ENCODE peak calls at places on chromosome 14, in eight cellular contexts. J, X, N, T, L, Y, D and M are unnamed samples.

GRCh38 chr14:103118663-103119404 is 4.4 kb upstream of the TNFAIP2 start:
- DNase-seq in N (peak), Y (peak), X (no peak), L (no peak), T (no peak), J (no peak), D (no peak), M (peak)

GRCh38 chr14:32201196-32201815 is 539 bp upstream of the RNU6-7 start:
- DNase-seq in J (peak), X (peak), D (peak), N (peak), Y (peak), L (peak), T (no peak), M (peak)

GRCh38 chr14:104968153-104968527 is 10.0 kb downstream of the AHNAK2 start:
- DNase-seq in Y (peak), J (peak), T (no peak), L (no peak), X (peak), D (no peak), N (peak), M (peak)

GRCh38 chr14:105257464-105257863 is 9.1 kb downstream of the BTBD6 start:
- DNase-seq in X (no peak), D (no peak), L (no peak), Y (no peak), N (no peak), T (no peak), J (no peak), M (no peak)

GRCh38 chr14:51823706-51824105 is 36.7 kb upstream of the GNG2 start:
- DNase-seq in D (no peak), Y (no peak), N (no peak), L (no peak), J (no peak), X (no peak), T (no peak), M (no peak)

GRCh38 chr14:78202976-78203375 is 32.8 kb downstream of the NRXN3 start:
- DNase-seq in X (no peak), N (no peak), T (no peak), Y (no peak), J (no peak), L (no peak), D (no peak), M (no peak)

GRCh38 chr14:101457936-101458535 is 103.3 kb upstream of the DIO3 start:
- DNase-seq in N (no peak), D (no peak), T (no peak), X (no peak), L (no peak), J (peak), Y (no peak), M (peak)

GRCh38 chr14:70585221-70585620 is 15.2 kb downstream of the MED6 start:
- DNase-seq in X (no peak), N (no peak), J (peak), Y (no peak), D (no peak), L (no peak), T (no peak), M (no peak)

GRCh38 chr14:57848786-57849185 is 17.1 kb downstream of the SLC35F4 start:
- DNase-seq in X (no peak), Y (no peak), T (no peak), D (no peak), N (no peak), J (no peak), L (no peak), M (no peak)

GRCh38 chr14:96762650-96763049 is 34.5 kb upstream of the VRK1 start:
- DNase-seq in J (peak), L (peak), D (peak), T (peak), Y (peak), N (no peak), X (no peak), M (no peak)

GRCh38 chr14:55889124-55889523 is 229.1 kb upstream of the PELI2 start:
- DNase-seq in L (no peak), Y (no peak), N (peak), T (no peak), D (no peak), X (peak), J (no peak), M (no peak)

GRCh38 chr14:99971929-99972747 is 93.1 kb upstream of the EVL start:
- DNase-seq in N (no peak), L (no peak), X (no peak), T (no peak), Y (peak), J (peak), D (no peak), M (peak)

GRCh38 chr14:94746131-94746530 is 23.8 kb downstream of the GSC start:
- DNase-seq in T (no peak), Y (no peak), J (peak), X (no peak), N (no peak), L (no peak), D (no peak), M (no peak)

GRCh38 chr14:54767450-54767849 is 135.2 kb downstream of the GCH1 start:
- DNase-seq in J (no peak), T (no peak), N (no peak), Y (no peak), L (no peak), D (no peak), X (no peak), M (peak)

GRCh38 chr14:64265222-64265621 is 28.9 kb downstream of the ESR2 start:
- DNase-seq in N (no peak), X (no peak), L (no peak), Y (no peak), T (no peak), D (no peak), J (no peak), M (no peak)

GRCh38 chr14:90513151-90514014 is 116.6 kb downstream of the CALM1 start:
- DNase-seq in N (peak), X (peak), L (no peak), J (peak), T (no peak), D (no peak), Y (no peak), M (no peak)

GRCh38 chr14:76546426-76547221 is 170.7 kb downstream of the ESRRB start:
- DNase-seq in D (no peak), T (peak), N (no peak), L (peak), X (no peak), J (peak), Y (peak), M (no peak)

GRCh38 chr14:82855912-82856381 is 1322.3 kb upstream of the SEL1L start:
- DNase-seq in T (no peak), Y (no peak), N (no peak), X (peak), L (no peak), D (no peak), J (peak), M (no peak)

GRCh38 chr14:87351007-87351406 is 642.0 kb downstream of the GALC start:
- DNase-seq in X (no peak), N (no peak), D (no peak), L (no peak), Y (no peak), J (peak), T (no peak), M (no peak)

GRCh38 chr14:104158827-104159798 is 20.7 kb downstream of the KIF26A start:
- DNase-seq in X (no peak), L (no peak), J (no peak), D (no peak), Y (peak), N (peak), T (no peak), M (no peak)

GRCh38 chr14:96162265-96162664 is 42.4 kb upstream of the BDKRB2 start:
- DNase-seq in T (no peak), X (no peak), N (peak), D (no peak), Y (no peak), J (no peak), L (no peak), M (no peak)

GRCh38 chr14:69464829-69465228 is 19.7 kb upstream of the PLEKHD1 start:
- DNase-seq in T (no peak), L (no peak), D (no peak), J (no peak), Y (no peak), X (no peak), N (no peak), M (no peak)

GRCh38 chr14:104341532-104342434 is 203.4 kb downstream of the KIF26A start:
- DNase-seq in J (peak), T (peak), N (peak), Y (peak), D (peak), X (no peak), L (no peak), M (peak)

GRCh38 chr14:29421156-29421728 is 506.4 kb downstream of the PRKD1 start:
- DNase-seq in Y (no peak), J (peak), T (no peak), N (no peak), L (no peak), X (no peak), D (no peak), M (no peak)

GRCh38 chr14:105863296-105864108 is 337.1 kb downstream of the TMEM121 start:
- DNase-seq in L (no peak), X (no peak), J (no peak), N (peak), T (no peak), Y (no peak), D (no peak), M (peak)

GRCh38 chr14:76647699-76648298 is 113.5 kb upstream of the VASH1 start:
- DNase-seq in T (peak), J (peak), Y (peak), X (peak), N (no peak), D (no peak), L (peak), M (no peak)

GRCh38 chr14:92663049-92663448 is 85.4 kb downstream of the LGMN start:
- DNase-seq in N (no peak), J (no peak), X (no peak), Y (no peak), D (no peak), T (no peak), L (no peak), M (no peak)

GRCh38 chr14:92658160-92658559 is 90.3 kb downstream of the LGMN start:
- DNase-seq in N (no peak), J (no peak), T (no peak), D (no peak), X (no peak), Y (no peak), L (no peak), M (no peak)

GRCh38 chr14:92660571-92660970 is 87.9 kb downstream of the LGMN start:
- DNase-seq in X (no peak), N (no peak), D (no peak), Y (no peak), T (no peak), L (no peak), J (no peak), M (no peak)

GRCh38 chr14:92657457-92658142 is 90.8 kb downstream of the LGMN start:
- DNase-seq in T (no peak), Y (no peak), D (no peak), J (no peak), X (no peak), L (no peak), N (peak), M (peak)

DNA sequence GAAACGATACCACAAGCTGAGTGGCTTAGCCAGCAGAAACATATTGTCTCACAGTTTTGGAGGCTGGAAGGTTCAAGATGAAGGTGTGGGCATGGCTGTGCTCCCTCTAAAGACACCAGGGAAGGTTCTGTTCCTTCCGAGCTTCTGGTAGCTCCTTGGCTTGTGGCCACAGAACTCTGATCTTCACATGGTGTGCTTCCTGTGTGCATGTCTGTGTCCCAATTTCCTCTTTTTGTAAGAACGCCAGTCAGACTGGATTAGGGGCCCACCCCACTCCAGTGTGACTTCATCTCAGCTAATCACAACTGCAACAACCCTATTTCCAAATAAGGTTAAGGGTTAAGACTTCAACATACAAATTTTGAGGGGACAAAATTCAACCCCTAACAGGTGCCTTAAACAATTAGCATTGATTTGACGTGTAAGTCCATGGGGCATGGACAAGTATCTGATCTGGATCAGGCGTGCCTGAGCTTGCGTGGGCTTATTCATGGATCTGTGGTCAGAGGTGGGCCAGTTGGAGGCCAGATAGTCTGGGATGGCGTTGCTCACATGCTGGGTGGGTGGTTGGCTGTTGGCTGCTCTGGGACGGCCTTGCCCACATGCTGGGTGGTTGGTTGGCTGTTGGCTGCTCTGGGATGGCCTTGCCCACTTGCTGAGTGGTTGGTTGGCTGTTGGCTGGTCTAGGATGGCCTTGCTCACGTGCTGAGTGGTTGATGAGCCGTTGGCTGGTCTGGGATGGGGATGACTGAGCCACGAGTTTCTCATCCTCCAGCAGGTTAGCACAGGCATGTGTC is 88.5 kb downstream of the LGMN start:
- DNase-seq in N (no peak), J (no peak), D (no peak), X (peak), Y (no peak), T (no peak), L (no peak), M (no peak)
- TF ChIP-seq POLR2AphosphoS5 in N (peak), J (no peak), D (no peak), X (peak), Y (no peak), T (no peak), L (no peak), M (peak)

DNA sequence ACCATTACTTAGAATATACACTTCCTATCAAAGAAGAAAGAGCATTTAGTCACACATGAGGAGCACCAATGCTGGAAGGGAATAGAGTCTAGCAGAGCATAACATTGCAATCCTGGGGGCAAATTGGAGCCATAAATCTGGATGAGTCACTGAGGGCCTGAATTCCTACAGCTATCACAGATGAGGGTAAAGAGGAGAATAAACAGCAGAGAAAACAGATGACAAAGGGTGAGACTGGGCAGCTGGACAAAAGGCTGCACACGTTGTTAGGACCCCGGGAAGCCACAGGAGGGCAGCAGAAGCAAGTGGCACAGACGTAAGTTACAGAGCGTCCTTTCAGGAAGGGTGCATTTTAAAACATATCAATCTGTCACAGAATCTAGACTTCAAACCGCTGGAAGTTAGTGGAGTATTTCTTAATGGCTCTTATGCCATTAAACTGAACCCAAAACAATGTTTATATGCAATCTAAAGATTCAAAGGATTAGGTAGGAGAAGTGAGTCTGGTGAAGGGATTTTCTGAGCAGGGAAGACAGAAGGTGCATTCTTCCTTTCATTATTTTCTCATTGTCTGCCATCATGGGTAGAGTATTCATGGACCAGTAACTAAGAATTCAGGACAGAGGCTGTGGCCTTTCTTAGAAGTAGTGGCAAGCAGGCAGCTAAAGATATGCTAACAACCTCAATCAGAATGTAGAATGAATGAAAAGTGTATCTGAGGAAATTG is 159.8 kb upstream of the DAAM1 start:
- DNase-seq in X (peak), T (peak), Y (peak), L (peak), D (peak), N (peak), J (peak), M (peak)
- TF ChIP-seq POLR2AphosphoS5 in X (no peak), T (no peak), Y (no peak), L (no peak), D (no peak), N (peak), J (no peak), M (no peak)

GRCh38 chr14:23299986-23300686 is 2.5 kb downstream of the PPP1R3E start:
- DNase-seq in T (no peak), L (no peak), D (no peak), N (no peak), J (no peak), X (no peak), Y (no peak), M (no peak)

GRCh38 chr14:23301288-23301968 is 1.2 kb downstream of the PPP1R3E start:
- DNase-seq in T (peak), D (peak), N (peak), X (peak), Y (peak), J (peak), L (peak), M (peak)

GRCh38 chr14:23301969-23302289 is 730 bp downstream of the PPP1R3E start:
- DNase-seq in Y (no peak), D (no peak), J (no peak), L (no peak), X (no peak), T (no peak), N (no peak), M (no peak)

GRCh38 chr14:23299558-23299957 is 3.1 kb downstream of the PPP1R3E start:
- DNase-seq in L (no peak), Y (no peak), D (no peak), T (no peak), N (no peak), X (no peak), J (no peak), M (no peak)

DNA sequence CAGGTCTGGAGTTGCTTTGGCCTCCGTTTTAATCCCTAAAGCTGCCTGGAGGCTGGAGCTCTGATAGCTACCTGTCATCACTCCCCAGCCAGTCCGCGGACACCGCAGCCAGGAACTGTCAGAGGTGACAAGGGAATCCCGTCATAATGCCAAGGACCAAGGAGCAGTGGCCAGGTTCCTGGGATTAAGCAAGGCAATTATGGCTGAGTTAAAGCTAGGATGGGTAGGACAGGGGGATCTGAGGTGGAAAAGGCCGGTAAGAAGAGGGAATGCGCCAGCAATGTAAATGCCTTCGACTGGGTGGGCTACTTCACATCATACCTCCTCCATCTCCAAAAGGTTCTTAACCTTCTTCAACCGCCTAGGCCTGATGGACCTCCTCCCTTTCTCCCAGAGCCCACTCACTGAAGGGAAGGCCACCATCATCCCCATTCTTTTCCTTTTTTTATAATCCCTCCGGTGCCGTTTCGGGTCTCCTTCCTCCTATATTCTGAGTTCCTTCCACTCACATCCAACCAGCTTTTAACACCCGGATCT is 1.9 kb downstream of the PPP1R3E start:
- DNase-seq in D (no peak), N (no peak), T (no peak), X (peak), L (no peak), Y (no peak), J (peak), M (peak)
- TF ChIP-seq POLR2AphosphoS5 in D (no peak), N (no peak), T (no peak), X (no peak), L (no peak), Y (no peak), J (no peak), M (no peak)

GRCh38 chr14:86288336-86288735 is 758.4 kb downstream of the FLRT2 start:
- DNase-seq in X (no peak), Y (no peak), L (no peak), J (no peak), D (no peak), T (no peak), N (no peak), M (no peak)
- TF ChIP-seq POLR2AphosphoS5 in X (no peak), Y (no peak), L (no peak), J (no peak), D (no peak), T (no peak), N (no peak), M (no peak)

DNA sequence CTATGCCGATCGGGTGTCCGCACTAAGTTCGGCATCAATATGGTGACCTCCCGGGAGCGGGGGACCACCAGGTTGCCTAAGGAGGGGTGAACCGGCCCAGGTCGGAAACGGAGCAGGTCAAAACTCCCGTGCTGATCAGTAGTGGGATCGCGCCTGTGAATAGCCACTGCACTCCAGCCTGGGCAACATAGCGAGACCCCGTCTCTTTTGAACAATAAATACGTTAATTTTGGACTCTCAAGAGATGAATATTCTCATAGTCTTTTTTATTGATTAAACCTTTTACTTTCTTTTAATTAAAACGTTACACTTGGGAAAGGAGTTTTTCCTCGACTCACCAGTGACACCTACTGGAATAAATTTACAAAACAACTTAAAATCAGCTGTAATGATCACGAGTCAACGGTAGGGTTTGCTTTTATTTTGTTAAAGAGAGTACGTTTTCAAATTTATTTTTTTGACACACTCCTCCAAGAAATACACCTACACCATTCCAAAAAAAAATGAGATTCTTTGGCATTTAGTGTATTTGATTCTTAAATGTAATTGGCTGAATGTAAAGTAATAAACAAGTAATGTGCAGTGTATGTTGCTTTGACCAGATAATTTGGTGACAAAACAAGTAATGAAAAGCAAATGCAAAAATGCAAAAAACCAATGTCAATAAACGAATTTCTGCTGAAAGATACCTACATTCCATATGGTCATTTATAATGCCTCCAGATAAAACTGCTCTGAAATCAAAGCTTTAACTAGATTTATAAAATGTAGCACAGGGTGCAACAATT is 687 bp upstream of the RPS29 start:
- DNase-seq in D (no peak), T (peak), X (no peak), N (no peak), J (peak), Y (peak), L (peak), M (no peak)
- TF ChIP-seq POLR2AphosphoS5 in D (no peak), T (no peak), X (no peak), N (no peak), J (no peak), Y (no peak), L (no peak), M (no peak)

GRCh38 chr14:68363841-68364711 is 428.8 kb downstream of the ZFP36L1 start:
- DNase-seq in L (no peak), X (no peak), J (peak), D (peak), Y (no peak), N (no peak), T (no peak), M (peak)
- TF ChIP-seq POLR2AphosphoS5 in L (no peak), X (no peak), J (peak), D (no peak), Y (no peak), N (no peak), T (no peak), M (peak)